ENCODE peak calls at places on chromosomes 3 and 15, in six cellular contexts. Z, J, T, K, E and I are unnamed samples.
A peak's percentile ranks its signal among the peaks of the same experiment; 100 is the strongest.

GRCh38 chr3:4808637-4809036 is 170.6 kb upstream of the BHLHE40 start:
- DNase-seq in Z (no peak), J (no peak), T (no peak), K (no peak), E (no peak), I (no peak)

GRCh38 chr15:41882689-41883483 is 11.0 kb downstream of the SPTBN5 start:
- DNase-seq in Z (no peak), J (no peak), T (no peak), K (no peak), E (no peak), I (no peak)

GRCh38 chr15:70923311-70924080 is 30.9 kb downstream of the LRRC49 start:
- DNase-seq in Z (peak; percentile 19), J (no peak), T (no peak), K (no peak), E (no peak), I (no peak)

GRCh38 chr3:31132132-31132769 is 237.8 kb upstream of the GADL1 start:
- DNase-seq in Z (peak; percentile 53), J (no peak), T (peak; percentile 67), K (no peak), E (no peak), I (no peak)

GRCh38 chr15:37106490-37107001 is 6.2 kb upstream of the MEIS2 start:
- DNase-seq in Z (peak; percentile 24), J (no peak), T (peak; percentile 20), K (no peak), E (no peak), I (no peak)

GRCh38 chr15:42707068-42707467 is 29.9 kb downstream of the CDAN1 start:
- DNase-seq in Z (peak; percentile 57), J (no peak), T (no peak), K (no peak), E (no peak), I (no peak)

GRCh38 chr15:32844118-32844711 is 126.4 kb downstream of the GREM1 start:
- DNase-seq in Z (peak; percentile 70), J (no peak), T (peak; percentile 58), K (no peak), E (no peak), I (no peak)

GRCh38 chr3:22372292-22372949 is 621.4 kb upstream of the ZNF385D start:
- DNase-seq in Z (no peak), J (no peak), T (no peak), K (peak; percentile 26), E (no peak), I (no peak)

GRCh38 chr15:80940851-80941250 is 48.8 kb downstream of the MESD start:
- DNase-seq in Z (no peak), J (no peak), T (no peak), K (no peak), E (no peak), I (no peak)

GRCh38 chr15:91043190-91043874 is 20.9 kb upstream of the VPS33B start:
- DNase-seq in Z (no peak), J (no peak), T (no peak), K (no peak), E (no peak), I (no peak)

GRCh38 chr3:120907659-120908029 is 361 bp upstream of the STXBP5L start:
- DNase-seq in Z (no peak), J (no peak), T (no peak), K (no peak), E (no peak), I (no peak)

GRCh38 chr3:148737104-148737525 is 39.4 kb downstream of the AGTR1 start:
- DNase-seq in Z (peak; percentile 6), J (no peak), T (no peak), K (no peak), E (no peak), I (no peak)

GRCh38 chr3:187989458-187990153 is 164.4 kb upstream of the LPP start:
- DNase-seq in Z (no peak), J (no peak), T (no peak), K (no peak), E (no peak), I (no peak)

GRCh38 chr3:197404030-197404429 is 105.6 kb upstream of the DLG1 start:
- DNase-seq in Z (no peak), J (no peak), T (no peak), K (peak; percentile 0), E (no peak), I (no peak)

GRCh38 chr3:102536479-102536878 is 101.7 kb downstream of the ZPLD1 start:
- DNase-seq in Z (peak; percentile 33), J (no peak), T (peak; percentile 44), K (peak; percentile 28), E (no peak), I (no peak)

GRCh38 chr15:51076898-51077564 is 17.7 kb downstream of the TNFAIP8L3 start:
- DNase-seq in Z (no peak), J (no peak), T (peak; percentile 98), K (no peak), E (no peak), I (peak; percentile 39)

GRCh38 chr3:105195260-105195659 is 171.4 kb upstream of the ALCAM start:
- DNase-seq in Z (peak; percentile 65), J (no peak), T (no peak), K (no peak), E (no peak), I (no peak)

GRCh38 chr15:99201410-99202175 is 47.8 kb downstream of the TTC23 start:
- DNase-seq in Z (no peak), J (no peak), T (no peak), K (no peak), E (no peak), I (no peak)

GRCh38 chr15:90864507-90864906 is 3.9 kb upstream of the FURIN start:
- DNase-seq in Z (no peak), J (no peak), T (no peak), K (no peak), E (no peak), I (no peak)

GRCh38 chr3:39376929-39377634 is 6.1 kb upstream of the SLC25A38 start:
- DNase-seq in Z (no peak), J (no peak), T (no peak), K (no peak), E (no peak), I (no peak)

GRCh38 chr3:166446291-166446690 is 609.1 kb upstream of the BCHE start:
- DNase-seq in Z (peak; percentile 78), J (no peak), T (peak; percentile 6), K (no peak), E (no peak), I (no peak)

GRCh38 chr3:54932606-54933005 is 4.7 kb upstream of the LRTM1 start:
- DNase-seq in Z (no peak), J (no peak), T (no peak), K (no peak), E (no peak), I (no peak)

GRCh38 chr3:101266566-101266965 is 53.8 kb downstream of the IMPG2 start:
- DNase-seq in Z (no peak), J (no peak), T (peak; percentile 9), K (no peak), E (no peak), I (no peak)

GRCh38 chr3:105850593-105850992 is 18.2 kb downstream of the CBLB start:
- DNase-seq in Z (no peak), J (no peak), T (no peak), K (no peak), E (no peak), I (no peak)